ENCODE peak calls at places on chromosomes 11 and 22, in eight cellular contexts. One of them, this sample, is unnamed.

GRCh38 chr22:38111941-38112355 is 1.5 kb upstream of the BAIAP2L2 start:
- DNase-seq in AG04450: no peak
- DNase-seq in astrocyte of the spinal cord: no peak
- DNase-seq in mucosa of descending colon: peak; percentile 66
- DNase-seq in stomach: peak; percentile 53
- DNase-seq in upper lobe of left lung: peak; percentile 64
- DNase-seq in uterus: no peak
- DNase-seq in endodermal cell: no peak
- DNase-seq in this sample: no peak

GRCh38 chr22:29458551-29458950 is 20.2 kb downstream of the RFPL1 start:
- DNase-seq in AG04450: no peak
- DNase-seq in astrocyte of the spinal cord: no peak
- DNase-seq in mucosa of descending colon: no peak
- DNase-seq in stomach: no peak
- DNase-seq in upper lobe of left lung: no peak
- DNase-seq in uterus: no peak
- DNase-seq in endodermal cell: no peak
- DNase-seq in this sample: no peak

GRCh38 chr11:76627541-76628082 is 42.9 kb downstream of the LRRC32 start:
- DNase-seq in AG04450: no peak
- DNase-seq in astrocyte of the spinal cord: no peak
- DNase-seq in mucosa of descending colon: no peak
- DNase-seq in stomach: no peak
- DNase-seq in upper lobe of left lung: no peak
- DNase-seq in uterus: no peak
- DNase-seq in endodermal cell: no peak
- DNase-seq in this sample: no peak

GRCh38 chr22:45159652-45160462 is 3.9 kb upstream of the NUP50 start:
- DNase-seq in AG04450: no peak
- DNase-seq in astrocyte of the spinal cord: no peak
- DNase-seq in mucosa of descending colon: no peak
- DNase-seq in stomach: peak; percentile 74
- DNase-seq in upper lobe of left lung: no peak
- DNase-seq in uterus: no peak
- DNase-seq in endodermal cell: peak; percentile 55
- DNase-seq in this sample: no peak

GRCh38 chr11:114846040-114846791 is 167.9 kb downstream of the NXPE2 start:
- DNase-seq in AG04450: no peak
- DNase-seq in astrocyte of the spinal cord: peak; percentile 4
- DNase-seq in mucosa of descending colon: no peak
- DNase-seq in stomach: no peak
- DNase-seq in upper lobe of left lung: no peak
- DNase-seq in uterus: no peak
- DNase-seq in endodermal cell: peak; percentile 79
- DNase-seq in this sample: no peak

GRCh38 chr11:12673601-12673923 is 659 bp upstream of the TEAD1 start:
- DNase-seq in AG04450: no peak
- DNase-seq in astrocyte of the spinal cord: no peak
- DNase-seq in mucosa of descending colon: no peak
- DNase-seq in stomach: no peak
- DNase-seq in upper lobe of left lung: no peak
- DNase-seq in uterus: no peak
- DNase-seq in endodermal cell: no peak
- DNase-seq in this sample: no peak

GRCh38 chr11:20406484-20406883 is 19.0 kb downstream of the PRMT3 start:
- DNase-seq in AG04450: no peak
- DNase-seq in astrocyte of the spinal cord: no peak
- DNase-seq in mucosa of descending colon: no peak
- DNase-seq in stomach: no peak
- DNase-seq in upper lobe of left lung: no peak
- DNase-seq in uterus: no peak
- DNase-seq in endodermal cell: no peak
- DNase-seq in this sample: no peak

GRCh38 chr11:67022341-67022933 is 497 bp upstream of the SYT12 start:
- DNase-seq in AG04450: peak; percentile 15
- DNase-seq in astrocyte of the spinal cord: peak; percentile 41
- DNase-seq in mucosa of descending colon: peak; percentile 69
- DNase-seq in stomach: peak; percentile 32
- DNase-seq in upper lobe of left lung: peak; percentile 79
- DNase-seq in uterus: no peak
- DNase-seq in endodermal cell: no peak
- DNase-seq in this sample: no peak

GRCh38 chr11:104206936-104207335 is 43.0 kb upstream of the PDGFD start:
- DNase-seq in AG04450: no peak
- DNase-seq in astrocyte of the spinal cord: no peak
- DNase-seq in mucosa of descending colon: no peak
- DNase-seq in stomach: no peak
- DNase-seq in upper lobe of left lung: no peak
- DNase-seq in uterus: no peak
- DNase-seq in endodermal cell: no peak
- DNase-seq in this sample: no peak

GRCh38 chr22:42919199-42919598 is 62.1 kb upstream of the ARFGAP3 start:
- DNase-seq in AG04450: no peak
- DNase-seq in astrocyte of the spinal cord: no peak
- DNase-seq in mucosa of descending colon: peak; percentile 3
- DNase-seq in stomach: no peak
- DNase-seq in upper lobe of left lung: no peak
- DNase-seq in uterus: no peak
- DNase-seq in endodermal cell: peak; percentile 84
- DNase-seq in this sample: no peak

GRCh38 chr11:72736452-72737069 is 15.6 kb downstream of the ARAP1 start:
- DNase-seq in AG04450: no peak
- DNase-seq in astrocyte of the spinal cord: no peak
- DNase-seq in mucosa of descending colon: no peak
- DNase-seq in stomach: no peak
- DNase-seq in upper lobe of left lung: no peak
- DNase-seq in uterus: no peak
- DNase-seq in endodermal cell: no peak
- DNase-seq in this sample: no peak

GRCh38 chr11:44709281-44709562 is 17.5 kb upstream of the TSPAN18 start:
- DNase-seq in AG04450: no peak
- DNase-seq in astrocyte of the spinal cord: no peak
- DNase-seq in mucosa of descending colon: no peak
- DNase-seq in stomach: no peak
- DNase-seq in upper lobe of left lung: no peak
- DNase-seq in uterus: no peak
- DNase-seq in endodermal cell: no peak
- DNase-seq in this sample: no peak

GRCh38 chr11:2459796-2460531 is 15.2 kb downstream of the KCNQ1 start:
- DNase-seq in AG04450: no peak
- DNase-seq in astrocyte of the spinal cord: no peak
- DNase-seq in mucosa of descending colon: peak; percentile 40
- DNase-seq in stomach: no peak
- DNase-seq in upper lobe of left lung: peak; percentile 78
- DNase-seq in uterus: no peak
- DNase-seq in endodermal cell: no peak
- DNase-seq in this sample: no peak

GRCh38 chr22:30208631-30209603 is 37.6 kb downstream of the LIF start:
- DNase-seq in AG04450: peak; percentile 86
- DNase-seq in astrocyte of the spinal cord: peak; percentile 83
- DNase-seq in mucosa of descending colon: no peak
- DNase-seq in stomach: peak; percentile 75
- DNase-seq in upper lobe of left lung: peak; percentile 84
- DNase-seq in uterus: peak; percentile 87
- DNase-seq in endodermal cell: peak; percentile 73
- DNase-seq in this sample: peak; percentile 72

GRCh38 chr11:57266157-57266556 is 29.1 kb upstream of the APLNR start:
- DNase-seq in AG04450: no peak
- DNase-seq in astrocyte of the spinal cord: no peak
- DNase-seq in mucosa of descending colon: no peak
- DNase-seq in stomach: no peak
- DNase-seq in upper lobe of left lung: no peak
- DNase-seq in uterus: no peak
- DNase-seq in endodermal cell: no peak
- DNase-seq in this sample: no peak

GRCh38 chr22:26172389-26172990 is 3.2 kb downstream of the SEZ6L start:
- DNase-seq in AG04450: no peak
- DNase-seq in astrocyte of the spinal cord: peak; percentile 2
- DNase-seq in mucosa of descending colon: peak; percentile 30
- DNase-seq in stomach: no peak
- DNase-seq in upper lobe of left lung: no peak
- DNase-seq in uterus: no peak
- DNase-seq in endodermal cell: peak; percentile 87
- DNase-seq in this sample: no peak

GRCh38 chr11:95299078-95299611 is 68.1 kb upstream of the SESN3 start:
- DNase-seq in AG04450: no peak
- DNase-seq in astrocyte of the spinal cord: peak; percentile 58
- DNase-seq in mucosa of descending colon: no peak
- DNase-seq in stomach: no peak
- DNase-seq in upper lobe of left lung: no peak
- DNase-seq in uterus: no peak
- DNase-seq in endodermal cell: no peak
- DNase-seq in this sample: no peak

GRCh38 chr22:49330421-49331222 is 497.1 kb downstream of the BRD1 start:
- DNase-seq in AG04450: no peak
- DNase-seq in astrocyte of the spinal cord: no peak
- DNase-seq in mucosa of descending colon: no peak
- DNase-seq in stomach: peak; percentile 20
- DNase-seq in upper lobe of left lung: no peak
- DNase-seq in uterus: no peak
- DNase-seq in endodermal cell: peak; percentile 28
- DNase-seq in this sample: no peak

GRCh38 chr11:28169816-28170215 is 61.6 kb downstream of the METTL15 start:
- DNase-seq in AG04450: no peak
- DNase-seq in astrocyte of the spinal cord: peak; percentile 4
- DNase-seq in mucosa of descending colon: no peak
- DNase-seq in stomach: no peak
- DNase-seq in upper lobe of left lung: no peak
- DNase-seq in uterus: no peak
- DNase-seq in endodermal cell: no peak
- DNase-seq in this sample: no peak

GRCh38 chr22:30887861-30888260 is 80.7 kb downstream of the MORC2 start:
- DNase-seq in AG04450: no peak
- DNase-seq in astrocyte of the spinal cord: no peak
- DNase-seq in mucosa of descending colon: no peak
- DNase-seq in stomach: no peak
- DNase-seq in upper lobe of left lung: no peak
- DNase-seq in uterus: no peak
- DNase-seq in endodermal cell: no peak
- DNase-seq in this sample: no peak

GRCh38 chr11:2207212-2207611 is 35.6 kb upstream of the TH start:
- DNase-seq in AG04450: no peak
- DNase-seq in astrocyte of the spinal cord: no peak
- DNase-seq in mucosa of descending colon: no peak
- DNase-seq in stomach: peak; percentile 20
- DNase-seq in upper lobe of left lung: no peak
- DNase-seq in uterus: peak; percentile 5
- DNase-seq in endodermal cell: peak; percentile 39
- DNase-seq in this sample: no peak

GRCh38 chr11:120117991-120118390 is 19.9 kb downstream of the TRIM29 start:
- DNase-seq in AG04450: no peak
- DNase-seq in astrocyte of the spinal cord: no peak
- DNase-seq in mucosa of descending colon: no peak
- DNase-seq in stomach: no peak
- DNase-seq in upper lobe of left lung: no peak
- DNase-seq in uterus: no peak
- DNase-seq in endodermal cell: peak; percentile 65
- DNase-seq in this sample: no peak

GRCh38 chr22:46078241-46079092 is 71.9 kb upstream of the PPARA start:
- DNase-seq in AG04450: no peak
- DNase-seq in astrocyte of the spinal cord: no peak
- DNase-seq in mucosa of descending colon: peak; percentile 38
- DNase-seq in stomach: peak; percentile 81
- DNase-seq in upper lobe of left lung: peak; percentile 77
- DNase-seq in uterus: peak; percentile 85
- DNase-seq in endodermal cell: no peak
- DNase-seq in this sample: no peak

GRCh38 chr11:6259638-6260019 is at the start of gene CCKBR:
- DNase-seq in AG04450: no peak
- DNase-seq in astrocyte of the spinal cord: no peak
- DNase-seq in mucosa of descending colon: peak; percentile 25
- DNase-seq in stomach: peak; percentile 81
- DNase-seq in upper lobe of left lung: peak; percentile 88
- DNase-seq in uterus: no peak
- DNase-seq in endodermal cell: peak; percentile 90
- DNase-seq in this sample: no peak
- H3K4me3 ChIP-seq in AG04450: peak within 1 kb of the TSS; percentile 22
- H3K4me3 ChIP-seq in astrocyte of the spinal cord: no peak within 1 kb of the TSS
- H3K4me3 ChIP-seq in mucosa of descending colon: no peak within 1 kb of the TSS
- H3K4me3 ChIP-seq in stomach: peak within 1 kb of the TSS; percentile 42
- H3K4me3 ChIP-seq in upper lobe of left lung: peak within 1 kb of the TSS; percentile 44
- H3K4me3 ChIP-seq in uterus: peak within 1 kb of the TSS; percentile 40
- H3K4me3 ChIP-seq in endodermal cell: peak within 1 kb of the TSS; percentile 97
- H3K4me3 ChIP-seq in this sample: no peak within 1 kb of the TSS

GRCh38 chr11:126989942-126990715 is 10.4 kb downstream of the KIRREL3 start:
- DNase-seq in AG04450: peak; percentile 46
- DNase-seq in astrocyte of the spinal cord: peak; percentile 77
- DNase-seq in mucosa of descending colon: peak; percentile 78
- DNase-seq in stomach: peak; percentile 72
- DNase-seq in upper lobe of left lung: peak; percentile 85
- DNase-seq in uterus: peak; percentile 34
- DNase-seq in endodermal cell: peak; percentile 98
- DNase-seq in this sample: peak; percentile 32
- TF ChIP-seq CTCF in AG04450: peak; percentile 98
- TF ChIP-seq CTCF in astrocyte of the spinal cord: peak; percentile 99
- TF ChIP-seq CTCF in mucosa of descending colon: peak; percentile 91
- TF ChIP-seq CTCF in stomach: no peak
- TF ChIP-seq CTCF in upper lobe of left lung: peak; percentile 85
- TF ChIP-seq CTCF in uterus: peak; percentile 82
- TF ChIP-seq CTCF in endodermal cell: peak; percentile 95
- TF ChIP-seq CTCF in this sample: peak; percentile 97

DNA sequence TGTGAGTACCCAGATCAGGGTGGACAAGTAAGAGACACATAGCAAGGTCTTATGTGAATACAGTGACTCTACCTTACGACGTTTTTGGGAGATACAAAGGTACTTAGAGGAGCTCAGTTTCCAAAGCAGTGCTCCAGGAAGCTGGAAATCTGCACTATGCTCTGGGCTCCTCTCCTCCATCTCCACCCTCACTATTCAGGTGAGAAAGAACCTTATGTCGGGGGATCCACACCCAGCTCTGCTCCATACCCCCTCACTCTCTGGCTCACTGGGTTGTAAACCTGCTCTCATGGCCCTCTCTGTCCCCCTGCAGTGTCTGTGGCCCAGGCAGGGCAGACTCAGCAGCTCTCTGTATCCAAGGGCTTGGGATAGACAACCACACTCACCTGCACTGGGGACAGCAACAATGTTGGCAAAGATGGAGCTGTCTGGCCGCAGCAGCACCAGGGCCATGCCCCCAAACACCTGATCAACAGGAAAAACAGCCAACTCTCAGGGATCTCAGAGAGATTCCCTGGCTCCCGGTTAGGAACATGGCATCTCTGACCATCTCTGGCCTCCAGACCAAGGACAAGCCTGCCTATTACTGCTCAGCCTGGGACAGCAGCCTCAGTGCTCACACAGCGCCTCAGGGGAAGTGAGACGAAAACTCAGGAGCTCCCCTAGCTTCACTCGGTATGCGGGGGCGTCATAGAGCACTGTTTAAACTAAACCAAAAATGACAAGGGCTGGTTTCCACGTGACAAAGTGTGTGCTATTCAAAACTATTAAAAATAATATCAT is 60.9 kb upstream of the TOP3B start:
- DNase-seq in AG04450: no peak
- DNase-seq in astrocyte of the spinal cord: no peak
- DNase-seq in mucosa of descending colon: no peak
- DNase-seq in stomach: no peak
- DNase-seq in upper lobe of left lung: peak; percentile 10
- DNase-seq in uterus: no peak
- DNase-seq in endodermal cell: no peak
- DNase-seq in this sample: no peak
- H3K4me3 ChIP-seq in AG04450: no peak overlapping the region
- H3K4me3 ChIP-seq in astrocyte of the spinal cord: no peak overlapping the region
- H3K4me3 ChIP-seq in mucosa of descending colon: no peak overlapping the region
- H3K4me3 ChIP-seq in stomach: no peak overlapping the region
- H3K4me3 ChIP-seq in upper lobe of left lung: no peak overlapping the region
- H3K4me3 ChIP-seq in uterus: no peak overlapping the region
- H3K4me3 ChIP-seq in endodermal cell: no peak overlapping the region
- H3K4me3 ChIP-seq in this sample: no peak overlapping the region

GRCh38 chr11:62233730-62234129 is 8.3 kb upstream of the SCGB1D2 start:
- DNase-seq in AG04450: no peak
- DNase-seq in astrocyte of the spinal cord: no peak
- DNase-seq in mucosa of descending colon: no peak
- DNase-seq in stomach: no peak
- DNase-seq in upper lobe of left lung: no peak
- DNase-seq in uterus: no peak
- DNase-seq in endodermal cell: no peak
- DNase-seq in this sample: no peak
- TF ChIP-seq CTCF in AG04450: peak; percentile 18
- TF ChIP-seq CTCF in astrocyte of the spinal cord: no peak
- TF ChIP-seq CTCF in mucosa of descending colon: no peak
- TF ChIP-seq CTCF in stomach: no peak
- TF ChIP-seq CTCF in upper lobe of left lung: no peak
- TF ChIP-seq CTCF in uterus: no peak
- TF ChIP-seq CTCF in endodermal cell: no peak
- TF ChIP-seq CTCF in this sample: peak; percentile 4

This sample was measured in HFF-Myc.